ENCODE peak calls at places on chromosomes 12 and 14, in four cellular contexts. H is lung microvascular endothelial cell, U is GM23338, B is cardiac fibroblast. E is an unnamed sample.

GRCh38 chr14:81450100-81450531 is 50.0 kb upstream of the STON2 start:
- DNase-seq in H (no peak), U (peak; percentile 52), B (no peak), E (no peak)

GRCh38 chr12:58564721-58565120 is 355.6 kb downstream of the LRIG3 start:
- DNase-seq in H (no peak), U (no peak), B (no peak), E (no peak)

GRCh38 chr14:93936926-93937325 is 9.8 kb downstream of the FAM181A start:
- DNase-seq in B (no peak), U (no peak), H (no peak), E (no peak)

GRCh38 chr12:104718581-104718980 is 239.5 kb downstream of the SLC41A2 start:
- DNase-seq in U (no peak), B (peak; percentile 56), H (no peak), E (no peak)

GRCh38 chr12:57837779-57838562 is 8.6 kb downstream of the CTDSP2 start:
- DNase-seq in H (peak; percentile 88), B (peak; percentile 86), U (peak; percentile 79), E (no peak)

GRCh38 chr12:57011438-57012424 is 4.6 kb downstream of the TAC3 start:
- DNase-seq in H (no peak), B (no peak), U (no peak), E (no peak)

GRCh38 chr14:68659021-68659931 is 133.6 kb downstream of the ZFP36L1 start:
- DNase-seq in B (peak; percentile 51), H (no peak), U (no peak), E (no peak)

GRCh38 chr14:102508410-102508773 is 1.2 kb downstream of the ANKRD9 start:
- DNase-seq in U (no peak), B (no peak), H (no peak), E (no peak)

GRCh38 chr14:25032092-25032784 is 17.7 kb downstream of the STXBP6 start:
- DNase-seq in H (no peak), B (no peak), U (peak; percentile 65), E (no peak)

GRCh38 chr12:12010277-12011031 is 60.3 kb upstream of the BCL2L14 start:
- DNase-seq in B (peak; percentile 75), U (no peak), H (peak; percentile 22), E (no peak)

E was measured in D341Med.